ENCODE peak calls at places on chromosome 16, in six cellular contexts. M, C, J, F, T and A are unnamed samples.

GRCh38 chr16:13076878-13077277 is 175.5 kb downstream of the SHISA9 start:
- DNase-seq in M (no peak), C (no peak), F (no peak), T (no peak), J (no peak), A (no peak)

GRCh38 chr16:787978-788398 is at the start of gene RPUSD1:
- DNase-seq in F (no peak), M (no peak), C (no peak), J (no peak), T (no peak), A (no peak)

GRCh38 chr16:17538942-17539341 is 68.2 kb upstream of the XYLT1 start:
- DNase-seq in C (no peak), F (no peak), J (no peak), T (no peak), M (no peak), A (no peak)

GRCh38 chr16:82062645-82063058 is 27.6 kb downstream of the HSD17B2 start:
- DNase-seq in C (no peak), T (no peak), F (no peak), J (no peak), M (peak), A (no peak)

GRCh38 chr16:87297918-87298631 is 19.1 kb downstream of the C16orf95 start:
- DNase-seq in M (no peak), T (peak), F (peak), C (no peak), J (no peak), A (peak)

GRCh38 chr16:12405083-12405482 is 398.6 kb downstream of the CPPED1 start:
- DNase-seq in M (no peak), C (peak), T (no peak), F (no peak), J (no peak), A (no peak)

GRCh38 chr16:83878838-83879237 is 20.1 kb upstream of the MLYCD start:
- DNase-seq in C (no peak), T (no peak), M (no peak), F (no peak), J (no peak), A (peak)

GRCh38 chr16:86783626-86784266 is 205.4 kb downstream of the FOXL1 start:
- DNase-seq in F (no peak), T (no peak), C (no peak), J (no peak), M (no peak), A (no peak)

GRCh38 chr16:88702364-88703210 is 3.6 kb downstream of the RNF166 start:
- DNase-seq in F (no peak), M (no peak), C (no peak), T (peak), J (no peak), A (no peak)

GRCh38 chr16:7871371-7871770 is 538.7 kb downstream of the RBFOX1 start:
- DNase-seq in M (no peak), C (no peak), T (no peak), F (no peak), J (no peak), A (no peak)

GRCh38 chr16:81693047-81693446 is 86.0 kb upstream of the PLCG2 start:
- DNase-seq in M (no peak), T (no peak), F (no peak), C (no peak), J (no peak), A (no peak)

GRCh38 chr16:81732699-81733098 is 46.4 kb upstream of the PLCG2 start:
- DNase-seq in J (no peak), M (no peak), T (no peak), C (no peak), F (no peak), A (no peak)

GRCh38 chr16:4450921-4451619 is 23.4 kb downstream of the NMRAL1 start:
- DNase-seq in T (no peak), C (no peak), J (no peak), F (no peak), M (no peak), A (no peak)

GRCh38 chr16:66551788-66552287 is 538 bp upstream of the CKLF start:
- DNase-seq in F (no peak), T (no peak), J (no peak), C (no peak), M (no peak), A (no peak)

GRCh38 chr16:79071424-79071823 is 529.1 kb downstream of the MAF start:
- DNase-seq in T (no peak), C (no peak), J (no peak), M (no peak), F (no peak), A (peak)

GRCh38 chr16:83136924-83137323 is 510.2 kb downstream of the CDH13 start:
- DNase-seq in J (no peak), T (no peak), M (no peak), F (no peak), C (no peak), A (no peak)

GRCh38 chr16:2296662-2297505 is 29.0 kb upstream of the RNPS1 start:
- DNase-seq in F (peak), C (no peak), M (peak), J (peak), T (no peak), A (peak)

GRCh38 chr16:14307623-14308356 is 236.7 kb downstream of the MRTFB start:
- DNase-seq in C (no peak), M (no peak), F (no peak), J (peak), T (no peak), A (peak)

GRCh38 chr16:86095131-86095752 is 196.3 kb downstream of the IRF8 start:
- DNase-seq in F (no peak), M (no peak), C (no peak), T (no peak), J (no peak), A (no peak)

GRCh38 chr16:4226251-4227039 is 15.4 kb downstream of the SRL start:
- DNase-seq in F (no peak), M (no peak), T (no peak), J (no peak), C (no peak), A (no peak)

GRCh38 chr16:2507052-2507678 is 6.6 kb upstream of the ATP6V0C start:
- DNase-seq in C (no peak), F (no peak), T (no peak), M (no peak), J (no peak), A (no peak)

GRCh38 chr16:70523013-70523620 is at the start of gene COG4:
- DNase-seq in F (peak), M (peak), C (peak), J (peak), T (peak), A (peak)

GRCh38 chr16:75534560-75535205 is 1.2 kb downstream of the CHST5 start:
- DNase-seq in C (no peak), T (no peak), F (no peak), J (no peak), M (no peak), A (no peak)

GRCh38 chr16:3578610-3579551 is 1.7 kb upstream of the NLRC3 start:
- DNase-seq in M (no peak), F (no peak), C (peak), J (no peak), T (peak), A (no peak)

GRCh38 chr16:4328580-4329353 is 12.9 kb downstream of the GLIS2 start:
- DNase-seq in F (no peak), C (no peak), J (no peak), T (no peak), M (no peak), A (peak)

GRCh38 chr16:81616321-81617020 is 162.6 kb upstream of the PLCG2 start:
- DNase-seq in C (peak), F (peak), T (peak), J (peak), M (no peak), A (no peak)

GRCh38 chr16:80932725-80933124 is 74.0 kb downstream of the CMC2 start:
- DNase-seq in J (peak), C (no peak), F (peak), M (peak), T (no peak), A (peak)

GRCh38 chr16:49498241-49499017 is 124.8 kb downstream of the C16orf78 start:
- DNase-seq in J (no peak), F (no peak), T (no peak), M (no peak), C (no peak), A (peak)

GRCh38 chr16:1929105-1929504 is 10.9 kb upstream of the HS3ST6 start:
- DNase-seq in M (no peak), F (no peak), C (no peak), T (no peak), J (peak), A (peak)

GRCh38 chr16:69820926-69821541 is 58.9 kb downstream of the WWP2 start:
- DNase-seq in T (no peak), J (no peak), F (peak), M (no peak), C (no peak), A (peak)

GRCh38 chr16:35798885-35799426 is 2339.5 kb downstream of the TP53TG3F start:
- DNase-seq in T (no peak), F (no peak), C (no peak), M (no peak), J (peak), A (peak)

GRCh38 chr16:4315185-4316102 is at the start of gene GLIS2:
- DNase-seq in T (peak), C (no peak), M (peak), J (peak), F (no peak), A (peak)

GRCh38 chr16:339680-340079 is 12.8 kb downstream of the AXIN1 start:
- DNase-seq in J (no peak), F (no peak), M (no peak), C (no peak), T (no peak), A (no peak)

GRCh38 chr16:588639-588888 is 1.3 kb upstream of the RAB40C start:
- DNase-seq in C (peak), T (peak), M (no peak), J (no peak), F (peak), A (no peak)